ENCODE peak calls at places on chromosomes 2 and 18, in five cellular contexts. One of them, this sample, is unnamed.

GRCh38 chr18:76691800-76692199 is 130.6 kb upstream of the ZNF236 start:
- DNase-seq in right cardiac atrium: no peak
- DNase-seq in pancreas: no peak
- DNase-seq in iPS DF 6.9: no peak
- DNase-seq in Karpas-422: no peak
- DNase-seq in this sample: peak; percentile 82

GRCh38 chr2:233240897-233241296 is 10.6 kb upstream of the ATG16L1 start:
- DNase-seq in pancreas: no peak
- DNase-seq in Karpas-422: peak; percentile 48
- DNase-seq in iPS DF 6.9: no peak
- DNase-seq in right cardiac atrium: no peak
- DNase-seq in this sample: no peak

GRCh38 chr2:222320441-222321395 is 21.9 kb upstream of the PAX3 start:
- DNase-seq in iPS DF 6.9: no peak
- DNase-seq in right cardiac atrium: no peak
- DNase-seq in Karpas-422: no peak
- DNase-seq in pancreas: no peak
- DNase-seq in this sample: peak; percentile 24

GRCh38 chr2:201953880-201954279 is 79.8 kb upstream of the FZD7 start:
- DNase-seq in Karpas-422: no peak
- DNase-seq in iPS DF 6.9: no peak
- DNase-seq in right cardiac atrium: no peak
- DNase-seq in pancreas: no peak
- DNase-seq in this sample: no peak

GRCh38 chr2:177429688-177430325 is 37.2 kb downstream of the AGPS start:
- DNase-seq in pancreas: no peak
- DNase-seq in iPS DF 6.9: no peak
- DNase-seq in Karpas-422: no peak
- DNase-seq in right cardiac atrium: no peak
- DNase-seq in this sample: peak; percentile 94

GRCh38 chr2:5693288-5694015 is 1.3 kb downstream of the SOX11 start:
- DNase-seq in iPS DF 6.9: no peak
- DNase-seq in pancreas: no peak
- DNase-seq in right cardiac atrium: no peak
- DNase-seq in Karpas-422: no peak
- DNase-seq in this sample: peak; percentile 16

GRCh38 chr2:237498341-237498740 is 11.3 kb downstream of the MLPH start:
- DNase-seq in iPS DF 6.9: no peak
- DNase-seq in pancreas: no peak
- DNase-seq in right cardiac atrium: no peak
- DNase-seq in Karpas-422: no peak
- DNase-seq in this sample: peak; percentile 73

GRCh38 chr2:219475697-219476604 is 22.7 kb upstream of the GMPPA start:
- DNase-seq in Karpas-422: peak; percentile 85
- DNase-seq in iPS DF 6.9: no peak
- DNase-seq in right cardiac atrium: peak; percentile 72
- DNase-seq in pancreas: peak; percentile 81
- DNase-seq in this sample: peak; percentile 74

GRCh38 chr18:51025512-51025911 is 4.5 kb upstream of the SMAD4 start:
- DNase-seq in Karpas-422: no peak
- DNase-seq in pancreas: no peak
- DNase-seq in iPS DF 6.9: no peak
- DNase-seq in right cardiac atrium: no peak
- DNase-seq in this sample: no peak

DNA sequence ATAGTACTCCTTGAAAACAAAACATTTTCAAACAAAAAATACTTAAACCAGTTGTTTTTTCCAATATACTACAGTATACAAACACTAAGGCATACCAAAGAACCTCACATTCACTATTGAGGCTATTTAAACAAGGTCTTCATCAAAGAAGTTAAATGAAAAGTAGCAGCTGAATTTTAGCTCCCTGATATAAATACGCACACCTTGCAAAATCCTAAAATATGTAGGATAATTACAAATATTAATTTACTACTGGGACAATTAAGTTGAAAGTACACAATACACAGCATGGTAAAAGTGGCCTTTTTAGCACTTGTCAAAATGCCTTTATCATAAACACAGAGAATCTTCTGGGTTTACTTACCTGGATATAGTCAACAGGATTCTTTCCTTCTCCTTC is 78.7 kb downstream of the CUL3 start:
- DNase-seq in iPS DF 6.9: no peak
- DNase-seq in right cardiac atrium: no peak
- DNase-seq in Karpas-422: no peak
- DNase-seq in pancreas: no peak
- DNase-seq in this sample: no peak
- H3K4me1 ChIP-seq in iPS DF 6.9: no peaks in the 10 kb centered on the region
- H3K4me1 ChIP-seq in right cardiac atrium: no peaks in the 10 kb centered on the region
- H3K4me1 ChIP-seq in Karpas-422: no peaks in the 10 kb centered on the region
- H3K4me1 ChIP-seq in pancreas: no peaks in the 10 kb centered on the region
- H3K4me1 ChIP-seq in this sample: no peaks in the 10 kb centered on the region

GRCh38 chr2:152493945-152494528 is 159.1 kb downstream of the FMNL2 start:
- DNase-seq in iPS DF 6.9: no peak
- DNase-seq in right cardiac atrium: no peak
- DNase-seq in pancreas: no peak
- DNase-seq in Karpas-422: no peak
- DNase-seq in this sample: no peak
- H3K4me1 ChIP-seq in iPS DF 6.9: no peaks in the 10 kb centered on the region
- H3K4me1 ChIP-seq in right cardiac atrium: peaks cover 16% of the 10 kb centered on the region
- H3K4me1 ChIP-seq in pancreas: peaks cover 4% of the 10 kb centered on the region
- H3K4me1 ChIP-seq in Karpas-422: peaks cover 6% of the 10 kb centered on the region
- H3K4me1 ChIP-seq in this sample: peaks cover 24% of the 10 kb centered on the region

GRCh38 chr2:74010087-74010541 is 25.4 kb downstream of the TET3 start:
- DNase-seq in iPS DF 6.9: no peak
- DNase-seq in Karpas-422: no peak
- DNase-seq in pancreas: peak; percentile 75
- DNase-seq in right cardiac atrium: no peak
- DNase-seq in this sample: no peak

GRCh38 chr2:74007120-74007519 is 22.4 kb downstream of the TET3 start:
- DNase-seq in right cardiac atrium: no peak
- DNase-seq in Karpas-422: no peak
- DNase-seq in pancreas: no peak
- DNase-seq in iPS DF 6.9: no peak
- DNase-seq in this sample: peak; percentile 56

GRCh38 chr2:74009577-74009976 is 24.9 kb downstream of the TET3 start:
- DNase-seq in iPS DF 6.9: no peak
- DNase-seq in right cardiac atrium: no peak
- DNase-seq in Karpas-422: no peak
- DNase-seq in pancreas: no peak
- DNase-seq in this sample: no peak

GRCh38 chr2:74011246-74011645 is 26.5 kb downstream of the TET3 start:
- DNase-seq in Karpas-422: no peak
- DNase-seq in iPS DF 6.9: no peak
- DNase-seq in pancreas: no peak
- DNase-seq in right cardiac atrium: no peak
- DNase-seq in this sample: no peak

GRCh38 chr2:74008761-74009395 is 24.2 kb downstream of the TET3 start:
- DNase-seq in right cardiac atrium: no peak
- DNase-seq in pancreas: no peak
- DNase-seq in Karpas-422: no peak
- DNase-seq in iPS DF 6.9: no peak
- DNase-seq in this sample: no peak
- H3K4me1 ChIP-seq in right cardiac atrium: peaks cover 17% of the 10 kb centered on the region
- H3K4me1 ChIP-seq in pancreas: peaks cover 6% of the 10 kb centered on the region
- H3K4me1 ChIP-seq in Karpas-422: no peaks in the 10 kb centered on the region
- H3K4me1 ChIP-seq in iPS DF 6.9: peaks cover 9% of the 10 kb centered on the region
- H3K4me1 ChIP-seq in this sample: peaks cover 22% of the 10 kb centered on the region

GRCh38 chr2:223934870-223935269 is 10.3 kb downstream of the WDFY1 start:
- DNase-seq in pancreas: no peak
- DNase-seq in right cardiac atrium: no peak
- DNase-seq in Karpas-422: no peak
- DNase-seq in iPS DF 6.9: no peak
- DNase-seq in this sample: no peak
- H3K4me1 ChIP-seq in pancreas: peaks cover 15% of the 10 kb centered on the region
- H3K4me1 ChIP-seq in right cardiac atrium: peaks cover 26% of the 10 kb centered on the region
- H3K4me1 ChIP-seq in Karpas-422: no peaks in the 10 kb centered on the region
- H3K4me1 ChIP-seq in iPS DF 6.9: peaks cover 7% of the 10 kb centered on the region
- H3K4me1 ChIP-seq in this sample: peaks cover 45% of the 10 kb centered on the region

DNA sequence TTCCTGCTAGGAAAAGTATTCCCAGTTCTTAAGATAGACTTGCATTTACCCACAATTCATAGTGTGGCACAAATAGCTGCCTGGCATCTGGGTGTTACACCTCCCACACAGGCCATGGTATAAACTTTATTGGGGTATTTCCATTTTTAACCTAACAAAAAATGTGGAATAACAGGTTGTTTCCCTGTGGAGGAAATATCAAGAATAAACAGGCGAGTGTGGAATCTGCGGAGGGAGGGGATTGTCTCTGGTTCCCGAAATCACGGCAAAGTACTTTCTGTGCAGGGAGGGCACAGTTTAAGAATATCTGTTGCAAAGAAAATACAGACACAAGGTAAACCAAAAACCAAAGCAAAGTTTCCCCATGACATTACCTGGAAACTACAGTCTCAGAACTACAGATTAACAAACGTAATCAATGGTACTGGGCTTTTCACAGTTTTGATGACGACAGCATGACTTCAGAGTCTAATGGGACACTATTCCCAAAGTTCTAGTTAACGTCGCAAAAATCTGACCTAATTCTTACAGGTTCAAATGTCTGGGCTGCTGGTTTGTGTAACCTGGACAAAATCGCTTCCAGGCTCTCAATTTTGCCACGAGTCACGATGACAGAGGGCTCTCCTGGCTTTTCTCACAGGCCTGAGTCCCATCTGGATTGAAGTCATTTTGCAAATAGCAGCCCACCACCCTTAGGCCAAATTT is 1.4 kb downstream of the STARD7 start:
- DNase-seq in right cardiac atrium: no peak
- DNase-seq in pancreas: no peak
- DNase-seq in Karpas-422: no peak
- DNase-seq in iPS DF 6.9: no peak
- DNase-seq in this sample: peak; percentile 69
- H3K4me1 ChIP-seq in right cardiac atrium: peaks cover 12% of the 10 kb centered on the region
- H3K4me1 ChIP-seq in pancreas: peaks cover 31% of the 10 kb centered on the region
- H3K4me1 ChIP-seq in Karpas-422: peaks cover 80% of the 10 kb centered on the region
- H3K4me1 ChIP-seq in iPS DF 6.9: no peaks in the 10 kb centered on the region
- H3K4me1 ChIP-seq in this sample: peaks cover 55% of the 10 kb centered on the region

DNA sequence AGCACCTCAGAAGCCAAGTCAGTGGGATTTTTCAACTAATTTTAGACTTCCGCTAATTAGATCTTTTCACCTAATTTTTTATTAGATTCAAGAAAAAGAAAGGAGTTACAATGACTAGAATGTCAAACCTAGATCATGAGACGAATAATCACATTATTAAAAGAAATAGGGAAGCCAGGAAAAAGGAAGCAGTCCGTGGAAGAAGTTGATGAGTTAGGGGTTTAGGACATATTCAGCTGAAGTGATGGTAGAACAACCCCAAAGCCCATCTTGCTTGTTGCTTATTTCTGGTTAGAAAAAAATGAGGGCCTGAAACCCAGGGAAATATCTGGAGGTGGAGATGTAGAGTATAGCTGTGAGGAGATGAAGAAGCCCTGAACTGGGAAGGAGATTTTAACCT is 8.0 kb downstream of the KLF7 start:
- DNase-seq in Karpas-422: no peak
- DNase-seq in iPS DF 6.9: no peak
- DNase-seq in right cardiac atrium: no peak
- DNase-seq in pancreas: no peak
- DNase-seq in this sample: no peak
- H3K4me1 ChIP-seq in Karpas-422: peaks cover 13% of the 10 kb centered on the region
- H3K4me1 ChIP-seq in iPS DF 6.9: peaks cover 11% of the 10 kb centered on the region
- H3K4me1 ChIP-seq in right cardiac atrium: peaks cover 23% of the 10 kb centered on the region
- H3K4me1 ChIP-seq in pancreas: no peaks in the 10 kb centered on the region
- H3K4me1 ChIP-seq in this sample: peaks cover 91% of the 10 kb centered on the region